ENCODE peak calls at places on chromosomes 7 and 10, in seven cellular contexts. E is tibial artery, W is T-helper 9 cell, T is SHP77, J is ovary, F is cardiac fibroblast, U is RWPE1. A is an unnamed sample.

GRCh38 chr7:103710247-103710646 is 264.2 kb upstream of the SLC26A5 start:
- DNase-seq in E (no peak), J (no peak), F (no peak), T (no peak), U (no peak), W (no peak), A (no peak)

GRCh38 chr10:90644165-90644564 is 213.7 kb downstream of the HTR7 start:
- DNase-seq in E (no peak), J (no peak), U (no peak), W (no peak), F (peak; percentile 45), T (no peak), A (no peak)

GRCh38 chr7:959271-959670 is 4.8 kb upstream of the ADAP1 start:
- DNase-seq in U (no peak), T (no peak), J (no peak), W (no peak), E (peak; percentile 52), F (no peak), A (no peak)

GRCh38 chr7:70097639-70098038 is 499.4 kb downstream of the AUTS2 start:
- DNase-seq in F (no peak), J (no peak), U (no peak), W (no peak), T (no peak), E (no peak), A (no peak)

GRCh38 chr10:130409346-130409745 is 273.2 kb downstream of the GLRX3 start:
- DNase-seq in F (no peak), J (no peak), E (no peak), U (no peak), T (no peak), W (no peak), A (no peak)

GRCh38 chr10:71966046-71967004 is 2.1 kb downstream of the CHST3 start:
- DNase-seq in J (no peak), F (peak; percentile 35), T (no peak), W (no peak), U (peak; percentile 66), E (peak; percentile 66), A (no peak)

GRCh38 chr7:151150388-151150787 is 17.1 kb downstream of the GBX1 start:
- DNase-seq in W (no peak), E (no peak), J (no peak), T (no peak), F (no peak), U (no peak), A (no peak)

GRCh38 chr7:129144095-129144833 is at the start of gene TSPAN33:
- DNase-seq in F (peak; percentile 68), J (peak; percentile 81), W (peak; percentile 53), U (peak; percentile 82), E (peak; percentile 76), T (peak; percentile 86), A (peak; percentile 88)

GRCh38 chr7:28708033-28708451 is 250.1 kb downstream of the TRIL start:
- DNase-seq in W (no peak), J (no peak), E (no peak), U (no peak), F (peak; percentile 21), T (no peak), A (no peak)

GRCh38 chr7:6516387-6516983 is 34.8 kb downstream of the GRID2IP start:
- DNase-seq in T (peak; percentile 93), J (peak; percentile 79), W (peak; percentile 53), U (peak; percentile 53), F (peak; percentile 90), E (peak; percentile 89), A (peak; percentile 57)

GRCh38 chr10:15579605-15580004 is 140.1 kb downstream of the ITGA8 start:
- DNase-seq in J (no peak), U (no peak), T (no peak), F (no peak), W (no peak), E (no peak), A (no peak)

GRCh38 chr10:92413011-92413410 is 122.0 kb downstream of the MARCHF5 start:
- DNase-seq in T (no peak), W (no peak), U (no peak), F (no peak), J (no peak), E (no peak), A (no peak)

GRCh38 chr10:123855013-123855684 is 36.5 kb downstream of the CPXM2 start:
- DNase-seq in J (no peak), T (no peak), F (no peak), W (no peak), E (no peak), U (no peak), A (peak; percentile 30)

GRCh38 chr10:86298501-86299001 is 68.0 kb downstream of the GRID1 start:
- DNase-seq in T (no peak), J (no peak), E (peak; percentile 51), W (no peak), U (no peak), F (no peak), A (peak; percentile 43)

GRCh38 chr7:98352621-98353020 is 48.3 kb downstream of the BAIAP2L1 start:
- DNase-seq in W (no peak), E (no peak), F (peak; percentile 61), T (no peak), J (no peak), U (peak; percentile 91), A (no peak)

GRCh38 chr10:61899997-61900828 is 1.3 kb upstream of the ARID5B start:
- DNase-seq in T (peak; percentile 56), E (peak; percentile 79), J (peak; percentile 35), W (peak; percentile 31), F (peak; percentile 76), U (peak; percentile 56), A (no peak)

GRCh38 chr10:7035111-7035761 is 375.6 kb downstream of the SFMBT2 start:
- DNase-seq in U (no peak), T (no peak), F (no peak), J (no peak), W (no peak), E (no peak), A (no peak)

GRCh38 chr7:129853661-129854268 is 99.0 kb downstream of the UBE2H start:
- DNase-seq in J (no peak), E (no peak), T (no peak), F (peak; percentile 68), W (no peak), U (peak; percentile 66), A (no peak)

GRCh38 chr10:104666106-104666505 is 25.0 kb downstream of the SORCS3 start:
- DNase-seq in F (no peak), E (no peak), W (no peak), J (no peak), T (no peak), U (no peak), A (no peak)

GRCh38 chr10:131700506-131700905 is 200.3 kb upstream of the PPP2R2D start:
- DNase-seq in U (no peak), E (no peak), J (no peak), F (no peak), T (no peak), W (no peak), A (peak; percentile 33)

GRCh38 chr10:30127120-30127541 is 67.7 kb upstream of the JCAD start:
- DNase-seq in F (peak; percentile 69), W (no peak), J (no peak), T (no peak), E (no peak), U (no peak), A (no peak)

A was measured in H1.